ENCODE peak calls at places on chromosomes 13 and 19, in ten cellular contexts. I is CD4-positive, CD25-positive, alpha-beta regulatory T cell; K is CD4-positive, alpha-beta T cell; Y is left ventricle myocardium inferior; H is GM10248; S is head of caudate nucleus; Q is nephron progenitor cell; X is G401; N is renal cortical epithelial cell; O is activated B cell treated with CpG ODN at 0.5 μM for 24 hours. L is an unnamed sample.

GRCh38 chr19:51754770-51755169 is 3.1 kb upstream of the FPR1 start:
- DNase-seq in I (no peak), K (no peak), Y (no peak), H (no peak), S (no peak), Q (no peak), X (no peak), N (no peak), O (no peak), L (no peak)

GRCh38 chr13:104553156-104553555 is 1486.9 kb upstream of the SLC10A2 start:
- DNase-seq in I (no peak), K (no peak), Y (no peak), H (no peak), S (no peak), Q (no peak), X (no peak), N (peak), O (no peak), L (no peak)

GRCh38 chr13:24741791-24742190 is 22.2 kb upstream of the RNF17 start:
- DNase-seq in I (no peak), K (no peak), Y (no peak), H (no peak), S (no peak), Q (no peak), X (no peak), N (no peak), O (no peak), L (no peak)

GRCh38 chr19:30861896-30862295 is 487.3 kb downstream of the TSHZ3 start:
- DNase-seq in I (no peak), K (no peak), Y (no peak), H (no peak), S (no peak), Q (no peak), X (no peak), N (no peak), O (no peak), L (no peak)

GRCh38 chr19:54188224-54188871 is 1.0 kb downstream of the MBOAT7 start:
- DNase-seq in I (no peak), K (no peak), Y (no peak), H (no peak), S (no peak), Q (no peak), X (no peak), N (no peak), O (no peak), L (no peak)

GRCh38 chr13:30112602-30113435 is 194.5 kb downstream of the KATNAL1 start:
- DNase-seq in I (peak), K (peak), Y (peak), H (peak), S (peak), Q (peak), X (peak), N (peak), O (peak), L (peak)

GRCh38 chr13:110445183-110445582 is 116.3 kb downstream of the RAB20 start:
- DNase-seq in I (no peak), K (no peak), Y (no peak), H (peak), S (no peak), Q (no peak), X (no peak), N (no peak), O (no peak), L (no peak)

GRCh38 chr19:4042731-4043082 is 24.0 kb downstream of the ZBTB7A start:
- DNase-seq in I (no peak), K (no peak), Y (no peak), H (no peak), S (no peak), Q (no peak), X (no peak), N (no peak), O (no peak), L (no peak)

L was measured in heart left ventricle.